ENCODE peak calls at places on chromosomes 16 and 17, in ten cellular contexts. M, E, P, Y, D, S, Q, F, N and L are unnamed samples.

GRCh38 chr16:57798953-57799618 is 3.2 kb downstream of the KIFC3 start:
- DNase-seq in M (no peak), E (no peak), P (no peak), Y (no peak), D (no peak), S (no peak), Q (no peak), F (no peak), N (no peak), L (no peak)

GRCh38 chr16:12573730-12574383 is 229.8 kb downstream of the CPPED1 start:
- DNase-seq in M (no peak), E (no peak), P (no peak), Y (peak; percentile 55), D (peak; percentile 30), S (no peak), Q (peak; percentile 75), F (no peak), N (no peak), L (no peak)

GRCh38 chr17:63707151-63707550 is 7.2 kb upstream of the LIMD2 start:
- DNase-seq in M (peak; percentile 48), E (no peak), P (no peak), Y (peak; percentile 41), D (no peak), S (no peak), Q (no peak), F (no peak), N (no peak), L (no peak)

GRCh38 chr16:85845276-85845675 is 45.8 kb downstream of the COX4I1 start:
- DNase-seq in M (no peak), E (no peak), P (no peak), Y (no peak), D (no peak), S (no peak), Q (no peak), F (no peak), N (no peak), L (no peak)

GRCh38 chr16:27347930-27348685 is 34.3 kb downstream of the IL4R start:
- DNase-seq in M (no peak), E (no peak), P (no peak), Y (no peak), D (no peak), S (no peak), Q (no peak), F (no peak), N (no peak), L (no peak)

GRCh38 chr17:77877019-77877418 is 81.5 kb upstream of the TNRC6C start:
- DNase-seq in M (no peak), E (no peak), P (no peak), Y (no peak), D (no peak), S (no peak), Q (no peak), F (no peak), N (no peak), L (no peak)

GRCh38 chr16:15782573-15783365 is 74.1 kb downstream of the MYH11 start:
- DNase-seq in M (no peak), E (no peak), P (no peak), Y (no peak), D (no peak), S (no peak), Q (no peak), F (no peak), N (no peak), L (no peak)

GRCh38 chr17:3754458-3755334 is 31.0 kb downstream of the HASPIN start:
- DNase-seq in M (peak; percentile 95), E (no peak), P (no peak), Y (no peak), D (peak; percentile 25), S (peak; percentile 91), Q (peak; percentile 80), F (no peak), N (no peak), L (no peak)

GRCh38 chr17:38733315-38734234 is 3.4 kb downstream of the CISD3 start:
- DNase-seq in M (no peak), E (no peak), P (no peak), Y (no peak), D (no peak), S (no peak), Q (no peak), F (no peak), N (no peak), L (no peak)
- TF ChIP-seq CTCF in M (peak; percentile 14), E (no peak), P (no peak), Y (no peak), D (peak; percentile 18), S (peak; percentile 41), Q (peak; percentile 17), F (no peak), N (no peak), L (peak; percentile 46)

GRCh38 chr16:46975165-46975564 is 1.7 kb upstream of the DNAJA2 start:
- DNase-seq in M (no peak), E (no peak), P (no peak), Y (no peak), D (no peak), S (no peak), Q (no peak), F (no peak), N (no peak), L (no peak)

GRCh38 chr16:46972971-46973456 is 460 bp downstream of the DNAJA2 start:
- DNase-seq in M (peak; percentile 73), E (peak; percentile 85), P (no peak), Y (peak; percentile 72), D (peak; percentile 12), S (no peak), Q (peak; percentile 75), F (no peak), N (no peak), L (no peak)

GRCh38 chr16:46975908-46976470 is 2.5 kb upstream of the DNAJA2 start:
- DNase-seq in M (no peak), E (no peak), P (no peak), Y (no peak), D (no peak), S (no peak), Q (no peak), F (no peak), N (no peak), L (no peak)

GRCh38 chr16:46973457-46974324 is at the start of gene DNAJA2:
- DNase-seq in M (peak; percentile 97), E (peak; percentile 97), P (peak; percentile 50), Y (peak; percentile 96), D (peak; percentile 81), S (peak; percentile 56), Q (peak; percentile 94), F (peak; percentile 69), N (peak; percentile 90), L (peak; percentile 78)

DNA sequence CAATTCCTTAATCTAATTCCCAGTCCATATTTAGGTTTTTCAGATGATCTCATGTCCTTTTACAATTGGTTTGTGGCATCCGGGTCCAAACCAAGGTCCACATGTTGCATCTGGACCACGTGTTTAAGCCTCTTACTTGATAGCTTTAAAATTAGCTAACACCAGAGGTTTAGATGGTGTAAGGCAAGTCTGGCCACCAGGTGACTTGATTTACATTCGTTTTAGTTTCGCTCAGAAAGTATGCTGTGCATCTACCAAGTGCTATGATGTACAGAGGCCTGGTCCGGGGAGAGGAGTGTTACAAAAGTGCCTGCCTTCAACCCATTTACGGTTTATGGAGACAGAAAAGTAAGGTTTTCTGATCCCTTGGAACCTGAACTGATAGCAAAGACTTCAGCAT is 878 bp upstream of the DNAJA2 start:
- DNase-seq in M (no peak), E (peak; percentile 23), P (no peak), Y (peak; percentile 62), D (peak; percentile 32), S (no peak), Q (peak; percentile 65), F (no peak), N (no peak), L (no peak)
- TF ChIP-seq CTCF in M (no peak), E (no peak), P (no peak), Y (no peak), D (no peak), S (peak; percentile 19), Q (no peak), F (no peak), N (no peak), L (no peak)

GRCh38 chr17:20282526-20283308 is 184.6 kb downstream of the LGALS9B start:
- DNase-seq in M (no peak), E (peak; percentile 51), P (no peak), Y (peak; percentile 10), D (no peak), S (no peak), Q (no peak), F (no peak), N (no peak), L (no peak)

GRCh38 chr17:20284018-20284417 is 183.3 kb downstream of the LGALS9B start:
- DNase-seq in M (no peak), E (no peak), P (no peak), Y (no peak), D (no peak), S (no peak), Q (no peak), F (no peak), N (no peak), L (no peak)

GRCh38 chr17:20280832-20281231 is 186.5 kb downstream of the LGALS9B start:
- DNase-seq in M (no peak), E (no peak), P (no peak), Y (peak; percentile 46), D (no peak), S (no peak), Q (no peak), F (no peak), N (peak; percentile 70), L (no peak)

GRCh38 chr17:20280051-20280450 is 187.3 kb downstream of the LGALS9B start:
- DNase-seq in M (no peak), E (no peak), P (no peak), Y (no peak), D (no peak), S (no peak), Q (no peak), F (no peak), N (no peak), L (no peak)

DNA sequence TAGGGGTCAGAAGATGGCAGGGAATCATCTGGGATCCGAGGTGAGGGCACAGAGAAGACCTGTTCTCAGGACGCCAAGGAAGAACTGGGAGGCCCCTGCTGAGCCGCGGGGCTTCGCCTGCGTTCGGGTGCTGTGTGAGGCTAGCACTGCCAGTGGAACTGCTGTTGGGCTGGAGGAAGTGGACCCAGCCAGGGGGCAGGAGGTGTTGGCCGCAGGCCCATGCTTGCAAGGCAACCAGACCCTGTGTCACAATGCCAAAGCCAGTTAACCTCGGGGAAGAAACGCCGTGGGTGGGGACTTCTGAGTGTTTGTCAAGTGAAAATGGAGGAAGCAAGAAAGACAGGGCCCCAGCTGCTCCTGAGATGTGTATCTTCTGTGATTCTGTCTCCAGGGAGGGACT is 185.5 kb downstream of the LGALS9B start:
- DNase-seq in M (peak; percentile 82), E (peak; percentile 83), P (no peak), Y (peak; percentile 70), D (no peak), S (no peak), Q (no peak), F (no peak), N (peak; percentile 86), L (no peak)
- TF ChIP-seq CTCF in M (no peak), E (no peak), P (no peak), Y (no peak), D (no peak), S (no peak), Q (no peak), F (no peak), N (no peak), L (no peak)

GRCh38 chr16:60651351-60651750 is 1384.9 kb downstream of the CDH8 start:
- DNase-seq in M (no peak), E (no peak), P (no peak), Y (no peak), D (no peak), S (peak; percentile 22), Q (no peak), F (no peak), N (no peak), L (no peak)

DNA sequence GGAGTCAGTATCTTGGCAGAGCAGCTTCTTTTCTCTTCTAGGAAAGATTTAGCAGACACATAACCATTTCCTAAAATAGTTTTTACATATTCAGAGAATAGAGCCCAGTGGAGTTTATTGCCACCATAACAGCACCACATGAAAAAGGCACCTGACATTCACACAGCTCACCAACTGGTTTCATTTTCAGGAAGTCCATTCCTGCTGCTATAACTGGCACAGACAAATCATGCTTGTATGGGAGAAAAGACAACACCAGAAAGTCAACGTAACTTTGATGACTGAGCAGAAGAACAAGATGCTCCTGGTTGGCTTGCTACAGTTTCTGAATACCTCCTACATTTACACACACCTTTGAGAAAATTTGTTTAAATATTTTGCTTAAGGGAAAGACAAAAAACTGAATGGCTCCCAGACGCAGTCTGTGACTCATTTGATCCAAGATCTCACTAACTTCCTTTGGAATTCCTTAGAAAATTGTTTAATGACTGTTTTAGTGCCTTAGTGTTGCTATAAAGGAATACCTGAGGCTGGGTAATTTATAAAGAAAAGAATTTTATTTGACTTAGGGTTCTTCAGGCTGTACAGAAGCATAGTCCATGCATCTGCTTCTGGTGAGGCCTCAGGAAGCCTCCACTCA is 1380.6 kb downstream of the CDH8 start:
- DNase-seq in M (no peak), E (no peak), P (no peak), Y (no peak), D (no peak), S (peak; percentile 23), Q (no peak), F (no peak), N (no peak), L (no peak)
- TF ChIP-seq CTCF in M (no peak), E (no peak), P (no peak), Y (no peak), D (no peak), S (no peak), Q (no peak), F (no peak), N (no peak), L (no peak)